ENCODE peak calls at places on chromosome 4, in four cellular contexts. One of them, this sample, is unnamed.

GRCh38 chr4:185730387-185730786 is 81.6 kb downstream of the SORBS2 start:
- DNase-seq in HepG2: no peak
- DNase-seq in K562: no peak
- DNase-seq in GM12878: no peak
- DNase-seq in this sample: no peak

GRCh38 chr4:174503079-174503724 is 19.1 kb downstream of the HPGD start:
- DNase-seq in HepG2: no peak
- DNase-seq in K562: no peak
- DNase-seq in GM12878: no peak
- DNase-seq in this sample: no peak

GRCh38 chr4:24559032-24559821 is 25.1 kb downstream of the DHX15 start:
- DNase-seq in HepG2: no peak
- DNase-seq in K562: no peak
- DNase-seq in GM12878: no peak
- DNase-seq in this sample: no peak

GRCh38 chr4:82786004-82786400 is 12.6 kb downstream of the SCD5 start:
- DNase-seq in HepG2: no peak
- DNase-seq in K562: no peak
- DNase-seq in GM12878: no peak
- DNase-seq in this sample: no peak

GRCh38 chr4:126271266-126271665 is 956.5 kb downstream of the FAT4 start:
- DNase-seq in HepG2: no peak
- DNase-seq in K562: no peak
- DNase-seq in GM12878: no peak
- DNase-seq in this sample: no peak

GRCh38 chr4:2823671-2824328 is 19.8 kb upstream of the ADD1 start:
- DNase-seq in HepG2: no peak
- DNase-seq in K562: no peak
- DNase-seq in GM12878: no peak
- DNase-seq in this sample: no peak

GRCh38 chr4:37726666-37727065 is 40.5 kb upstream of the RELL1 start:
- DNase-seq in HepG2: no peak
- DNase-seq in K562: no peak
- DNase-seq in GM12878: no peak
- DNase-seq in this sample: no peak

GRCh38 chr4:74674750-74675149 is 119.6 kb downstream of the BTC start:
- DNase-seq in HepG2: no peak
- DNase-seq in K562: no peak
- DNase-seq in GM12878: no peak
- DNase-seq in this sample: no peak

GRCh38 chr4:92969650-92970370 is 666.0 kb downstream of the GRID2 start:
- DNase-seq in HepG2: peak
- DNase-seq in K562: no peak
- DNase-seq in GM12878: no peak
- DNase-seq in this sample: no peak

GRCh38 chr4:6984611-6985115 is 58.5 kb upstream of the TADA2B start:
- DNase-seq in HepG2: no peak
- DNase-seq in K562: no peak
- DNase-seq in GM12878: no peak
- DNase-seq in this sample: no peak

GRCh38 chr4:144831971-144832370 is 186.0 kb downstream of the HHIP start:
- DNase-seq in HepG2: no peak
- DNase-seq in K562: no peak
- DNase-seq in GM12878: no peak
- DNase-seq in this sample: no peak
- TF ChIP-seq SP1 in HepG2: no peak
- TF ChIP-seq SP1 in K562: no peak
- TF ChIP-seq SP1 in GM12878: no peak
- TF ChIP-seq SP1 in this sample: no peak

GRCh38 chr4:184396001-184396400 is 78.3 kb downstream of the IRF2 start:
- DNase-seq in HepG2: no peak
- DNase-seq in K562: no peak
- DNase-seq in GM12878: peak
- DNase-seq in this sample: no peak
- TF ChIP-seq FOXK2 in HepG2: no peak
- TF ChIP-seq FOXK2 in K562: no peak
- TF ChIP-seq FOXK2 in GM12878: no peak
- TF ChIP-seq FOXK2 in this sample: no peak

GRCh38 chr4:81065446-81065845 is 34.9 kb downstream of the BMP3 start:
- DNase-seq in HepG2: no peak
- DNase-seq in K562: no peak
- DNase-seq in GM12878: no peak
- DNase-seq in this sample: no peak

GRCh38 chr4:81071013-81071412 is 40.5 kb downstream of the BMP3 start:
- DNase-seq in HepG2: no peak
- DNase-seq in K562: no peak
- DNase-seq in GM12878: no peak
- DNase-seq in this sample: no peak

GRCh38 chr4:81069706-81070331 is 39.3 kb downstream of the BMP3 start:
- DNase-seq in HepG2: peak
- DNase-seq in K562: peak
- DNase-seq in GM12878: peak
- DNase-seq in this sample: peak
- TF ChIP-seq TARDBP in HepG2: no peak
- TF ChIP-seq TARDBP in K562: no peak
- TF ChIP-seq TARDBP in GM12878: no peak
- TF ChIP-seq TARDBP in this sample: no peak

GRCh38 chr4:137678796-137679195 is 146.5 kb upstream of the PCDH18 start:
- DNase-seq in HepG2: no peak
- DNase-seq in K562: no peak
- DNase-seq in GM12878: no peak
- DNase-seq in this sample: no peak
- TF ChIP-seq SP1 in HepG2: no peak
- TF ChIP-seq SP1 in K562: no peak
- TF ChIP-seq SP1 in GM12878: no peak
- TF ChIP-seq SP1 in this sample: no peak

GRCh38 chr4:48914311-48914710 is 7.7 kb upstream of the OCIAD2 start:
- DNase-seq in HepG2: no peak
- DNase-seq in K562: no peak
- DNase-seq in GM12878: no peak
- DNase-seq in this sample: no peak
- TF ChIP-seq FOXK2 in HepG2: no peak
- TF ChIP-seq FOXK2 in K562: no peak
- TF ChIP-seq FOXK2 in GM12878: no peak
- TF ChIP-seq FOXK2 in this sample: no peak

GRCh38 chr4:26993967-26994366 is 133.3 kb downstream of the STIM2 start:
- DNase-seq in HepG2: no peak
- DNase-seq in K562: no peak
- DNase-seq in GM12878: no peak
- DNase-seq in this sample: no peak

GRCh38 chr4:26993541-26993940 is 132.9 kb downstream of the STIM2 start:
- DNase-seq in HepG2: no peak
- DNase-seq in K562: no peak
- DNase-seq in GM12878: no peak
- DNase-seq in this sample: no peak

GRCh38 chr4:26995316-26995715 is 134.7 kb downstream of the STIM2 start:
- DNase-seq in HepG2: no peak
- DNase-seq in K562: no peak
- DNase-seq in GM12878: no peak
- DNase-seq in this sample: no peak

GRCh38 chr4:26991057-26991456 is 130.4 kb downstream of the STIM2 start:
- DNase-seq in HepG2: no peak
- DNase-seq in K562: no peak
- DNase-seq in GM12878: no peak
- DNase-seq in this sample: no peak

GRCh38 chr4:26992657-26993361 is 132.2 kb downstream of the STIM2 start:
- DNase-seq in HepG2: no peak
- DNase-seq in K562: peak
- DNase-seq in GM12878: peak
- DNase-seq in this sample: no peak
- TF ChIP-seq TARDBP in HepG2: no peak
- TF ChIP-seq TARDBP in K562: no peak
- TF ChIP-seq TARDBP in GM12878: no peak
- TF ChIP-seq TARDBP in this sample: no peak

DNA sequence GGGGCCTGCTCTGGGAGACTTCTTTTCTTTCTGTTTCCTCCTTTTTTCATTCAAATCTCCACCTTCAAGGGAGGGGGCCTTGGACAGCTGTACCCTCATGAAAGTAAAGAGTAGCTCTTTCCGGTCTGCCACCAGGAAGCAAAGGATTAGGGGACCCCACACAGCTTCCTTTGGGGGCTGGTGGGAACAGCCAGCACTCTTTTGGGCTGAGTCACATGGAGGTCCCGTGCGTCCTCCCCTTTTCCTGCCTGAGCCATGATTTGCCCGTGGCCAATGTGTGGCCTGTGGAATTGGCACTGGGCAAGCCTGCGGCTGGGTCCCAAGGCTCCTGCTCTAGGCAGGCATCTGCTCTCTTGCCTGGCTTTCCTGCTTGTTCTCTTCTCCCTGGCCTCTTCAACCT is 65.5 kb downstream of the FHDC1 start:
- DNase-seq in HepG2: no peak
- DNase-seq in K562: no peak
- DNase-seq in GM12878: no peak
- DNase-seq in this sample: no peak
- TF ChIP-seq SP1 in HepG2: no peak
- TF ChIP-seq SP1 in K562: no peak
- TF ChIP-seq SP1 in GM12878: no peak
- TF ChIP-seq SP1 in this sample: no peak

GRCh38 chr4:8613421-8614364 is 21.1 kb downstream of the CPZ start:
- DNase-seq in HepG2: no peak
- DNase-seq in K562: no peak
- DNase-seq in GM12878: no peak
- DNase-seq in this sample: no peak
- TF ChIP-seq FOXK2 in HepG2: no peak
- TF ChIP-seq FOXK2 in K562: no peak
- TF ChIP-seq FOXK2 in GM12878: no peak
- TF ChIP-seq FOXK2 in this sample: no peak

GRCh38 chr4:39280770-39281169 is 85.4 kb downstream of the RFC1 start:
- DNase-seq in HepG2: no peak
- DNase-seq in K562: no peak
- DNase-seq in GM12878: no peak
- DNase-seq in this sample: no peak
- TF ChIP-seq TARDBP in HepG2: no peak
- TF ChIP-seq TARDBP in K562: no peak
- TF ChIP-seq TARDBP in GM12878: no peak
- TF ChIP-seq TARDBP in this sample: no peak

GRCh38 chr4:145278341-145279121 is 98.1 kb upstream of the OTUD4 start:
- DNase-seq in HepG2: no peak
- DNase-seq in K562: peak
- DNase-seq in GM12878: no peak
- DNase-seq in this sample: no peak

GRCh38 chr4:145280541-145280940 is 100.2 kb upstream of the OTUD4 start:
- DNase-seq in HepG2: no peak
- DNase-seq in K562: no peak
- DNase-seq in GM12878: no peak
- DNase-seq in this sample: no peak

GRCh38 chr4:145281946-145282345 is 101.6 kb upstream of the OTUD4 start:
- DNase-seq in HepG2: no peak
- DNase-seq in K562: no peak
- DNase-seq in GM12878: no peak
- DNase-seq in this sample: no peak

GRCh38 chr4:145281224-145281623 is 100.8 kb upstream of the OTUD4 start:
- DNase-seq in HepG2: no peak
- DNase-seq in K562: no peak
- DNase-seq in GM12878: no peak
- DNase-seq in this sample: no peak

GRCh38 chr4:145279122-145279960 is 99.0 kb upstream of the OTUD4 start:
- DNase-seq in HepG2: no peak
- DNase-seq in K562: no peak
- DNase-seq in GM12878: no peak
- DNase-seq in this sample: no peak
- TF ChIP-seq SP1 in HepG2: no peak
- TF ChIP-seq SP1 in K562: no peak
- TF ChIP-seq SP1 in GM12878: no peak
- TF ChIP-seq SP1 in this sample: no peak

This sample was measured in HEK293T.